ENCODE peak calls at places on chromosome 10, in seven cellular contexts. One of them, this sample, is unnamed. For H3K4me1, the result is how much of the 10 kb centered on the place peaks cover.

GRCh38 chr10:62687230-62687748 is 117.2 kb upstream of the ADO start:
- DNase-seq in OCI-LY7: no peak
- DNase-seq in astrocyte: peak
- DNase-seq in cardiac muscle cell: no peak
- DNase-seq in adipocyte: no peak
- DNase-seq in tibial artery: no peak
- DNase-seq in lung: no peak
- DNase-seq in this sample: no peak

GRCh38 chr10:97666992-97667391 is 20.0 kb downstream of the AVPI1 start:
- DNase-seq in OCI-LY7: no peak
- DNase-seq in cardiac muscle cell: no peak
- DNase-seq in adipocyte: no peak
- DNase-seq in lung: no peak
- DNase-seq in tibial artery: no peak
- DNase-seq in astrocyte: no peak
- DNase-seq in this sample: no peak

GRCh38 chr10:61760943-61761824 is 98.5 kb downstream of the CABCOCO1 start:
- DNase-seq in OCI-LY7: no peak
- DNase-seq in adipocyte: peak
- DNase-seq in tibial artery: no peak
- DNase-seq in lung: no peak
- DNase-seq in cardiac muscle cell: no peak
- DNase-seq in astrocyte: peak
- DNase-seq in this sample: no peak

GRCh38 chr10:83274088-83274487 is 865.2 kb upstream of the GHITM start:
- DNase-seq in lung: no peak
- DNase-seq in OCI-LY7: no peak
- DNase-seq in adipocyte: peak
- DNase-seq in cardiac muscle cell: peak
- DNase-seq in astrocyte: peak
- DNase-seq in tibial artery: no peak
- DNase-seq in this sample: no peak

GRCh38 chr10:122748496-122748895 is 48.9 kb upstream of the C10orf120 start:
- DNase-seq in OCI-LY7: no peak
- DNase-seq in cardiac muscle cell: no peak
- DNase-seq in adipocyte: no peak
- DNase-seq in tibial artery: no peak
- DNase-seq in lung: no peak
- DNase-seq in astrocyte: no peak
- DNase-seq in this sample: no peak

GRCh38 chr10:55628260-55628701 is 732.8 kb downstream of the ZWINT start:
- DNase-seq in cardiac muscle cell: peak
- DNase-seq in tibial artery: no peak
- DNase-seq in OCI-LY7: no peak
- DNase-seq in adipocyte: no peak
- DNase-seq in lung: no peak
- DNase-seq in astrocyte: no peak
- DNase-seq in this sample: no peak

GRCh38 chr10:132421377-132422168 is 24.6 kb downstream of the PWWP2B start:
- DNase-seq in adipocyte: peak
- DNase-seq in tibial artery: peak
- DNase-seq in OCI-LY7: peak
- DNase-seq in lung: peak
- DNase-seq in cardiac muscle cell: peak
- DNase-seq in astrocyte: peak
- DNase-seq in this sample: peak

GRCh38 chr10:3090914-3091313 is 23.6 kb downstream of the PFKP start:
- DNase-seq in tibial artery: peak
- DNase-seq in astrocyte: peak
- DNase-seq in lung: peak
- DNase-seq in cardiac muscle cell: peak
- DNase-seq in adipocyte: peak
- DNase-seq in OCI-LY7: no peak
- DNase-seq in this sample: no peak

GRCh38 chr10:124724279-124725027 is 19.7 kb downstream of the FAM53B start:
- DNase-seq in tibial artery: peak
- DNase-seq in astrocyte: no peak
- DNase-seq in cardiac muscle cell: no peak
- DNase-seq in lung: no peak
- DNase-seq in adipocyte: no peak
- DNase-seq in OCI-LY7: no peak
- DNase-seq in this sample: no peak
- H3K4me1 ChIP-seq in tibial artery: under half
- H3K4me1 ChIP-seq in astrocyte: under half
- H3K4me1 ChIP-seq in cardiac muscle cell: under half
- H3K4me1 ChIP-seq in lung: half or more
- H3K4me1 ChIP-seq in adipocyte: half or more
- H3K4me1 ChIP-seq in OCI-LY7: half or more
- H3K4me1 ChIP-seq in this sample: half or more

GRCh38 chr10:124366825-124367224 is 51.9 kb downstream of the OAT start:
- DNase-seq in tibial artery: no peak
- DNase-seq in adipocyte: no peak
- DNase-seq in astrocyte: no peak
- DNase-seq in cardiac muscle cell: no peak
- DNase-seq in OCI-LY7: no peak
- DNase-seq in lung: no peak
- DNase-seq in this sample: no peak
- H3K4me3 ChIP-seq in tibial artery: no peak
- H3K4me3 ChIP-seq in adipocyte: no peak
- H3K4me3 ChIP-seq in astrocyte: no peak
- H3K4me3 ChIP-seq in cardiac muscle cell: no peak
- H3K4me3 ChIP-seq in OCI-LY7: no peak
- H3K4me3 ChIP-seq in lung: no peak
- H3K4me3 ChIP-seq in this sample: no peak

DNA sequence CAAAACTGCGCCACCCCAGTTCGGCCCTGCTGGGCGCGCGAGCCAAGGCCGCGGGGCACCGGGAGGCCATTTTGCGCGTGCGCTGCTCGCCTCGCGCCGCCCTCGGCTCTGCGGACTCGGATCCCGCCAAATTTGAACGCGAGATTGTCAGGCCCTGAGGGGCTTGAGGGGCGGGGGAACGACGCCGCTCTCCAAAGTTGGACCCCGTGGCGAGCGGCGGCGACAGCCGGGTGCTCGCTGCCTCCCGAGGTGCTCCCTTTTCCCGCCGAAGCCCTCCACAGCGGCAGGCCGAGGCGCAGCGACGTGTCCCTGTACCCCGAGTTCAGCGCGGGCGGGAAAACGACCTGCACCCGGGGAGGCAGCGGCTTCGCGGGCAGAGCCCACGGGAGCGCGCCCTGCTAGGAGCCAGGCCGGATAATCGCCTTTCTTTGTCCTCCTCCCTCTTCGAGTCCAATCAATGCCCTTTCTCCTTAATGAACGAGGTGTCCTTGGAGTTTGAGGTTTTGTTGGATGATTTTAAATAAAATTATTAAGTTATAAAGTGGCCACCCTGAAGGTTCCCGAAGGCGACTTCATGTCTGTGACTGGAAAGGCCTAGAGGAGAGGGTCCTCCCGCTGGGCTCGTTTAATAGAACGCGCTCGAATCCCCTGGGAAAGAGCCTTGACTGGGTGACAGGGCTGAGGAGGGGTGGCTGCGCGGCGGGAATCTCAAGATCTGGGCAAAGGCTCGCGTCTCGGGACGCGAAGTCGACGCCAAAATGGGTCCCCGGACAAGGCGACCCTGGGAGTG is 10.7 kb upstream of the SPAG6 start:
- DNase-seq in tibial artery: no peak
- DNase-seq in lung: no peak
- DNase-seq in astrocyte: no peak
- DNase-seq in cardiac muscle cell: peak
- DNase-seq in adipocyte: no peak
- DNase-seq in OCI-LY7: no peak
- DNase-seq in this sample: no peak
- H3K4me1 ChIP-seq in tibial artery: under half
- H3K4me1 ChIP-seq in lung: under half
- H3K4me1 ChIP-seq in astrocyte: under half
- H3K4me1 ChIP-seq in cardiac muscle cell: under half
- H3K4me1 ChIP-seq in adipocyte: under half
- H3K4me1 ChIP-seq in OCI-LY7: under half
- H3K4me1 ChIP-seq in this sample: half or more

GRCh38 chr10:28293238-28294168 is 9.4 kb downstream of the MPP7 start:
- DNase-seq in adipocyte: peak
- DNase-seq in cardiac muscle cell: no peak
- DNase-seq in OCI-LY7: no peak
- DNase-seq in astrocyte: peak
- DNase-seq in tibial artery: no peak
- DNase-seq in lung: no peak
- DNase-seq in this sample: no peak
- H3K4me3 ChIP-seq in adipocyte: no peak
- H3K4me3 ChIP-seq in cardiac muscle cell: no peak
- H3K4me3 ChIP-seq in OCI-LY7: no peak
- H3K4me3 ChIP-seq in astrocyte: no peak
- H3K4me3 ChIP-seq in tibial artery: peak
- H3K4me3 ChIP-seq in lung: no peak
- H3K4me3 ChIP-seq in this sample: no peak

GRCh38 chr10:77497748-77498147 is 139.9 kb downstream of the KCNMA1 start:
- DNase-seq in cardiac muscle cell: no peak
- DNase-seq in tibial artery: peak
- DNase-seq in astrocyte: no peak
- DNase-seq in adipocyte: no peak
- DNase-seq in OCI-LY7: no peak
- DNase-seq in lung: no peak
- DNase-seq in this sample: no peak

GRCh38 chr10:77500754-77501151 is 136.9 kb downstream of the KCNMA1 start:
- DNase-seq in astrocyte: peak
- DNase-seq in adipocyte: peak
- DNase-seq in cardiac muscle cell: no peak
- DNase-seq in tibial artery: no peak
- DNase-seq in lung: no peak
- DNase-seq in OCI-LY7: no peak
- DNase-seq in this sample: no peak

GRCh38 chr10:77498829-77499228 is 138.8 kb downstream of the KCNMA1 start:
- DNase-seq in tibial artery: no peak
- DNase-seq in adipocyte: no peak
- DNase-seq in astrocyte: no peak
- DNase-seq in OCI-LY7: no peak
- DNase-seq in lung: no peak
- DNase-seq in cardiac muscle cell: no peak
- DNase-seq in this sample: no peak

GRCh38 chr10:77496941-77497420 is 140.6 kb downstream of the KCNMA1 start:
- DNase-seq in OCI-LY7: no peak
- DNase-seq in astrocyte: peak
- DNase-seq in cardiac muscle cell: no peak
- DNase-seq in adipocyte: no peak
- DNase-seq in tibial artery: peak
- DNase-seq in lung: no peak
- DNase-seq in this sample: no peak

GRCh38 chr10:77498210-77498609 is 139.4 kb downstream of the KCNMA1 start:
- DNase-seq in lung: no peak
- DNase-seq in cardiac muscle cell: no peak
- DNase-seq in tibial artery: peak
- DNase-seq in astrocyte: no peak
- DNase-seq in OCI-LY7: no peak
- DNase-seq in adipocyte: no peak
- DNase-seq in this sample: no peak
- H3K4me1 ChIP-seq in lung: under half
- H3K4me1 ChIP-seq in cardiac muscle cell: under half
- H3K4me1 ChIP-seq in tibial artery: half or more
- H3K4me1 ChIP-seq in astrocyte: under half
- H3K4me1 ChIP-seq in OCI-LY7: under half
- H3K4me1 ChIP-seq in adipocyte: under half
- H3K4me1 ChIP-seq in this sample: under half

DNA sequence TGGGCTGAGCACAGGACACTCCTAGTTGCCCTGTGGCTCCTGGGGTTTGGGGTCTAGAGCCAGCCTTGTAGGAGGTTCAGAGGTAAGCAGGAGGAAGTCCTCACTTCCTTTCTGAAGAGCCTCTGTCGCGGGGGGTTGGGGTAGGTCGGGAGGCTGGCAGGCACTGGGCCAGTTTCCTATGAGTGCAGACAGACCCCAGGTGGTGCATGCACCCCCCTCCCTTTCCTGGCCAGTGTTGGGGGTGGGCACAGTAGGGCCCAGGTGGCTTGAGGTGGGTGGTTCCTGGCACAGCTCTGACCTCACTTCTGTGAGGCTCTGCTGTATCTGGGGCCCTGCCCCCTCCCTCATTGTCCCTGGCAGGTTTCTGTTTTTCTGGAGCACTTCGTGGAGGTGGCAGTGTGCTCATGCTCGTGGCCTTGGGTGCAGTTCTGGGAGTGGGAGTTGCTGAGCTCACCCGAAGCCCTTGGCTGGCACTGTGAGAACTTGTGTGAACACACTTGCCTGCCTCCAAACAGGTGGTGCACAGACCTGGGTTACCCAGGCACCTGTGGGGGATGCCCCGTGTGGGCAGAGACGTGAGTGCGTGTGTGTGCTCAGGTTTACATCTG is 1.8 kb downstream of the PALD1 start:
- DNase-seq in tibial artery: no peak
- DNase-seq in cardiac muscle cell: no peak
- DNase-seq in OCI-LY7: peak
- DNase-seq in adipocyte: no peak
- DNase-seq in lung: no peak
- DNase-seq in astrocyte: no peak
- DNase-seq in this sample: peak
- H3K4me3 ChIP-seq in tibial artery: peak
- H3K4me3 ChIP-seq in cardiac muscle cell: no peak
- H3K4me3 ChIP-seq in OCI-LY7: peak
- H3K4me3 ChIP-seq in adipocyte: no peak
- H3K4me3 ChIP-seq in lung: no peak
- H3K4me3 ChIP-seq in astrocyte: no peak
- H3K4me3 ChIP-seq in this sample: no peak

DNA sequence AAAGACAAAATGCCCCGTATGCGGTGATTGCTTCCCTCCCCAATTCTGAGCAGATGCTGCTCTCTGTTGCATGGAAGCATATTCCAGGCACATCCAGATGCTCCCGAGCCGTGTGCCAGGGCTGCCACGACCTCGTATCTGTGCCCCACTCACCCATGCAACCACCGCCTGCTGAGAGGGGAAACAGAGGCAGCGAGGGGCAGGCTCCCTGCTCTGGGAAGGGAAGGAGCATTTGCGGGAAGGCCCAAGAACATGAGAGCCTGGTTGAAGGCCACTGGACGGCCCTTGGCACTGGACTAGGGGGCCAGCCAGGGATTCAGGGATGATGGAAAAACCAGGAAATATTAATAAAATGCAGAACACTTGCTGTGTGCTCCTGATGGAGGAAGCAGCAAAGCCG is 89.4 kb downstream of the CTBP2 start:
- DNase-seq in cardiac muscle cell: no peak
- DNase-seq in tibial artery: no peak
- DNase-seq in astrocyte: no peak
- DNase-seq in OCI-LY7: no peak
- DNase-seq in adipocyte: no peak
- DNase-seq in lung: no peak
- DNase-seq in this sample: no peak
- H3K4me1 ChIP-seq in cardiac muscle cell: under half
- H3K4me1 ChIP-seq in tibial artery: under half
- H3K4me1 ChIP-seq in astrocyte: under half
- H3K4me1 ChIP-seq in OCI-LY7: under half
- H3K4me1 ChIP-seq in adipocyte: under half
- H3K4me1 ChIP-seq in lung: under half
- H3K4me1 ChIP-seq in this sample: under half

GRCh38 chr10:26448706-26449435 is 10.7 kb downstream of the APBB1IP start:
- DNase-seq in cardiac muscle cell: no peak
- DNase-seq in astrocyte: no peak
- DNase-seq in adipocyte: no peak
- DNase-seq in OCI-LY7: peak
- DNase-seq in tibial artery: no peak
- DNase-seq in lung: no peak
- DNase-seq in this sample: peak
- H3K4me3 ChIP-seq in cardiac muscle cell: no peak
- H3K4me3 ChIP-seq in astrocyte: no peak
- H3K4me3 ChIP-seq in adipocyte: no peak
- H3K4me3 ChIP-seq in OCI-LY7: peak
- H3K4me3 ChIP-seq in tibial artery: no peak
- H3K4me3 ChIP-seq in lung: no peak
- H3K4me3 ChIP-seq in this sample: peak